ENCODE peak calls at places on chromosome 11, in ten cellular contexts. L is AG10803, M is RWPE1, S is fibroblast of villous mesenchyme, X is lower lobe of right lung, B is AG09319, E is astrocyte, O is adrenal gland, P is AG04450, Z is pancreas. V is an unnamed sample.

GRCh38 chr11:106999203-106999602 is 19.1 kb downstream of the GUCY1A2 start:
- DNase-seq in L (no peak), M (no peak), S (no peak), X (no peak), B (no peak), E (peak; percentile 13), O (no peak), P (no peak), Z (no peak), V (no peak)

GRCh38 chr11:36375348-36376314 is 79.5 kb downstream of the PRR5L start:
- DNase-seq in L (no peak), M (no peak), S (peak; percentile 34), X (no peak), B (no peak), E (no peak), O (peak; percentile 14), P (no peak), Z (no peak), V (no peak)

GRCh38 chr11:129590030-129590752 is 214.5 kb downstream of the BARX2 start:
- DNase-seq in L (no peak), M (peak; percentile 28), S (no peak), X (no peak), B (no peak), E (no peak), O (no peak), P (no peak), Z (no peak), V (no peak)

GRCh38 chr11:115996808-115997188 is 492.6 kb upstream of the CADM1 start:
- DNase-seq in L (no peak), M (no peak), S (no peak), X (no peak), B (no peak), E (no peak), O (no peak), P (no peak), Z (no peak), V (no peak)

GRCh38 chr11:119509277-119509841 is 86.4 kb upstream of the THY1 start:
- DNase-seq in L (peak; percentile 52), M (no peak), S (no peak), X (no peak), B (no peak), E (peak; percentile 68), O (no peak), P (no peak), Z (no peak), V (no peak)

GRCh38 chr11:36149538-36150242 is 139.5 kb downstream of the COMMD9 start:
- DNase-seq in L (peak; percentile 95), M (peak; percentile 99), S (peak; percentile 96), X (peak; percentile 43), B (peak; percentile 71), E (peak; percentile 98), O (peak; percentile 82), P (peak; percentile 97), Z (peak; percentile 43), V (peak; percentile 68)

GRCh38 chr11:15635501-15635900 is 520.8 kb downstream of the INSC start:
- DNase-seq in L (no peak), M (no peak), S (no peak), X (no peak), B (no peak), E (no peak), O (no peak), P (no peak), Z (no peak), V (no peak)

GRCh38 chr11:114121138-114121537 is 61.6 kb downstream of the ZBTB16 start:
- DNase-seq in L (no peak), M (no peak), S (no peak), X (no peak), B (no peak), E (no peak), O (no peak), P (no peak), Z (no peak), V (no peak)

GRCh38 chr11:39965701-39966100 is 1493.8 kb downstream of the LRRC4C start:
- DNase-seq in L (no peak), M (no peak), S (no peak), X (no peak), B (no peak), E (no peak), O (no peak), P (no peak), Z (no peak), V (no peak)

GRCh38 chr11:36996795-36997194 is 398.8 kb upstream of the RAG2 start:
- DNase-seq in L (no peak), M (no peak), S (no peak), X (no peak), B (no peak), E (no peak), O (no peak), P (no peak), Z (no peak), V (no peak)

GRCh38 chr11:32830796-32831195 is 1.1 kb downstream of the PRRG4 start:
- DNase-seq in L (no peak), M (no peak), S (no peak), X (no peak), B (no peak), E (no peak), O (no peak), P (no peak), Z (no peak), V (no peak)

GRCh38 chr11:122192634-122193245 is 76.7 kb upstream of the BLID start:
- DNase-seq in L (peak; percentile 63), M (no peak), S (no peak), X (no peak), B (no peak), E (peak; percentile 72), O (no peak), P (no peak), Z (no peak), V (no peak)

GRCh38 chr11:71140206-71140919 is 112.0 kb downstream of the SHANK2 start:
- DNase-seq in L (no peak), M (no peak), S (no peak), X (peak; percentile 64), B (no peak), E (no peak), O (no peak), P (no peak), Z (no peak), V (peak; percentile 48)

GRCh38 chr11:124200671-124201070 is 17.5 kb downstream of the OR10D3 start:
- DNase-seq in L (no peak), M (no peak), S (no peak), X (no peak), B (no peak), E (no peak), O (no peak), P (no peak), Z (no peak), V (no peak)

DNA sequence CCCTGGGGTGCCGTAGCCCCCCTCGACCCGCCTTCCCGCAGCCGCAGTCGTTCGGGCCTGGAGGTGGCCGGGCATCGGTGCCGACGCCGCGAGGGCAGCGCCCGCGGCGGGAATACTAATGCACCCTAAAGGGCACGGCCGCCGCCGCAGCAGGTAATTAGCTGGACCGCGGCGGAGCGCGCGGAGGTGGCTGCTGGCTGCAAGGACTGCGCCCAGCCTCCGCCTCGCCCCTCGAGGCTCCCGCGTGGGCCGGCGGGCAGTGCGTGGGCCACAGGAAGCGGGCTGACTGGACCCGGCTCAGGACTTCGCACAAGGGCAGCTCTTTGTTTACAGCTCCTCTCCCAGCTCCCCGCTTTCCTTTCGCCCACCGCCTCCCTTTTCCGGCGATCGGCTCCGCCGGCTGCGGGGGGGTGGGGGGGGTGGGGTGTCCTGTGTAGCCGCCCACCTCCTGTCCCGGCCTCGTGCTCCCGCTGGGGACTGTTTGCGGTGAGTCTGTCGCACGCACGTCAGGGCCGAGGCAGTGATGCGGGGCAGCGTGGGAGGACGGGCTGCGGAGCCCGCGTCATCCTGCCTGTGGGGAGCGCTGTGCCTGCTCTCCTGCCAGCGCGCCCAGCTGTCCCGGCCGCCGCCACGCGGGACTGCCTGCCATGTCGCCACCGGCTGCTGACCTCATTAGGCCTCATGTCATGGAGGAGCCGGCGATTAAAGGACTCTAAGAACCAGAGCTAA is 53.2 kb downstream of the GRIK4 start:
- DNase-seq in L (peak; percentile 41), M (no peak), S (peak; percentile 58), X (peak; percentile 52), B (no peak), E (peak; percentile 68), O (peak; percentile 81), P (no peak), Z (no peak), V (peak; percentile 79)
- TF ChIP-seq CTCF in L (peak; percentile 28), M (no peak), S (no peak), X (peak; percentile 12), B (no peak), E (no peak), O (peak; percentile 34), P (peak; percentile 32), Z (no peak), V (no peak)

GRCh38 chr11:60942207-60942606 is 9.8 kb downstream of the SLC15A3 start:
- DNase-seq in L (no peak), M (no peak), S (no peak), X (no peak), B (no peak), E (no peak), O (no peak), P (no peak), Z (no peak), V (peak; percentile 10)

GRCh38 chr11:60945295-60945667 is 6.7 kb downstream of the SLC15A3 start:
- DNase-seq in L (no peak), M (no peak), S (no peak), X (no peak), B (no peak), E (no peak), O (no peak), P (no peak), Z (no peak), V (no peak)

GRCh38 chr11:60946601-60947265 is 5.2 kb downstream of the SLC15A3 start:
- DNase-seq in L (peak; percentile 49), M (no peak), S (no peak), X (no peak), B (no peak), E (no peak), O (no peak), P (no peak), Z (no peak), V (no peak)

GRCh38 chr11:60942970-60943565 is 8.9 kb downstream of the SLC15A3 start:
- DNase-seq in L (no peak), M (no peak), S (no peak), X (no peak), B (no peak), E (no peak), O (no peak), P (no peak), Z (no peak), V (peak; percentile 45)

GRCh38 chr11:60944504-60945294 is 7.3 kb downstream of the SLC15A3 start:
- DNase-seq in L (no peak), M (no peak), S (no peak), X (no peak), B (no peak), E (no peak), O (no peak), P (no peak), Z (no peak), V (peak; percentile 19)
- TF ChIP-seq CTCF in L (peak; percentile 16), M (no peak), S (peak; percentile 19), X (no peak), B (peak; percentile 2), E (no peak), O (peak; percentile 18), P (peak; percentile 34), Z (no peak), V (no peak)

GRCh38 chr11:132864811-132865576 is 667.3 kb downstream of the OPCML start:
- DNase-seq in L (no peak), M (no peak), S (no peak), X (no peak), B (no peak), E (no peak), O (no peak), P (no peak), Z (no peak), V (no peak)
- TF ChIP-seq CTCF in L (no peak), M (no peak), S (no peak), X (no peak), B (no peak), E (no peak), O (no peak), P (no peak), Z (no peak), V (no peak)

GRCh38 chr11:29328961-29329441 is 687.8 kb downstream of the KCNA4 start:
- DNase-seq in L (peak; percentile 77), M (peak; percentile 45), S (peak; percentile 81), X (no peak), B (peak; percentile 44), E (peak; percentile 84), O (peak; percentile 9), P (peak; percentile 70), Z (no peak), V (no peak)
- TF ChIP-seq CTCF in L (peak; percentile 86), M (peak; percentile 71), S (peak; percentile 79), X (peak; percentile 30), B (peak; percentile 76), E (peak; percentile 84), O (peak; percentile 35), P (peak; percentile 83), Z (peak; percentile 19), V (no peak)